ENCODE peak calls at places on chromosomes 6 and 20, in four cellular contexts. One of them, this sample, is unnamed.
A peak's percentile ranks its signal among the peaks of the same experiment; 100 is the strongest.

GRCh38 chr6:16783952-16784351 is 22.7 kb upstream of the ATXN1 start:
- DNase-seq in DMS153: no peak
- DNase-seq in HTR-8/SVneo: no peak
- DNase-seq in HFFc6: no peak
- DNase-seq in this sample: no peak

GRCh38 chr20:43849496-43850197 is 65.0 kb upstream of the TOX2 start:
- DNase-seq in DMS153: no peak
- DNase-seq in HTR-8/SVneo: peak; percentile 88
- DNase-seq in HFFc6: peak; percentile 65
- DNase-seq in this sample: peak; percentile 75

GRCh38 chr6:33279971-33280511 is 3.1 kb downstream of the B3GALT4 start:
- DNase-seq in DMS153: peak; percentile 65
- DNase-seq in HTR-8/SVneo: peak; percentile 60
- DNase-seq in HFFc6: peak; percentile 69
- DNase-seq in this sample: no peak

GRCh38 chr6:31795616-31796298 is at the start of gene VARS1:
- DNase-seq in DMS153: peak; percentile 79
- DNase-seq in HTR-8/SVneo: peak; percentile 96
- DNase-seq in HFFc6: peak; percentile 85
- DNase-seq in this sample: peak; percentile 75

GRCh38 chr6:141992109-141992508 is 140.6 kb upstream of the GJE1 start:
- DNase-seq in DMS153: no peak
- DNase-seq in HTR-8/SVneo: no peak
- DNase-seq in HFFc6: no peak
- DNase-seq in this sample: no peak

GRCh38 chr6:82954937-82955577 is 110.6 kb downstream of the UBE3D start:
- DNase-seq in DMS153: no peak
- DNase-seq in HTR-8/SVneo: no peak
- DNase-seq in HFFc6: peak; percentile 64
- DNase-seq in this sample: no peak

GRCh38 chr20:51608060-51608459 is 65.5 kb upstream of the NFATC2 start:
- DNase-seq in DMS153: no peak
- DNase-seq in HTR-8/SVneo: no peak
- DNase-seq in HFFc6: no peak
- DNase-seq in this sample: no peak

GRCh38 chr6:37051138-37052026 is 45.9 kb downstream of the FGD2 start:
- DNase-seq in DMS153: peak; percentile 31
- DNase-seq in HTR-8/SVneo: peak; percentile 75
- DNase-seq in HFFc6: peak; percentile 66
- DNase-seq in this sample: peak; percentile 44

GRCh38 chr20:19815553-19815991 is 57.5 kb downstream of the RIN2 start:
- DNase-seq in DMS153: no peak
- DNase-seq in HTR-8/SVneo: peak; percentile 85
- DNase-seq in HFFc6: peak; percentile 98
- DNase-seq in this sample: no peak

GRCh38 chr6:158769696-158770446 is 49.3 kb downstream of the EZR start:
- DNase-seq in DMS153: no peak
- DNase-seq in HTR-8/SVneo: no peak
- DNase-seq in HFFc6: no peak
- DNase-seq in this sample: no peak

GRCh38 chr6:44771647-44772415 is 384.3 kb downstream of the CDC5L start:
- DNase-seq in DMS153: no peak
- DNase-seq in HTR-8/SVneo: no peak
- DNase-seq in HFFc6: no peak
- DNase-seq in this sample: no peak

GRCh38 chr6:35919085-35919826 is 1.6 kb downstream of the SRPK1 start:
- DNase-seq in DMS153: peak; percentile 10
- DNase-seq in HTR-8/SVneo: no peak
- DNase-seq in HFFc6: no peak
- DNase-seq in this sample: no peak

GRCh38 chr20:33915726-33916331 is 77.9 kb upstream of the RALY start:
- DNase-seq in DMS153: no peak
- DNase-seq in HTR-8/SVneo: peak; percentile 41
- DNase-seq in HFFc6: no peak
- DNase-seq in this sample: no peak

GRCh38 chr20:5013682-5014447 is 12.6 kb upstream of the SLC23A2 start:
- DNase-seq in DMS153: no peak
- DNase-seq in HTR-8/SVneo: no peak
- DNase-seq in HFFc6: no peak
- DNase-seq in this sample: no peak

GRCh38 chr6:78243519-78243918 is 590.7 kb downstream of the MEI4 start:
- DNase-seq in DMS153: no peak
- DNase-seq in HTR-8/SVneo: no peak
- DNase-seq in HFFc6: no peak
- DNase-seq in this sample: no peak

GRCh38 chr6:25038992-25039391 is 103.2 kb upstream of the RIPOR2 start:
- DNase-seq in DMS153: no peak
- DNase-seq in HTR-8/SVneo: no peak
- DNase-seq in HFFc6: no peak
- DNase-seq in this sample: no peak

GRCh38 chr6:37025621-37026466 is 20.4 kb downstream of the FGD2 start:
- DNase-seq in DMS153: no peak
- DNase-seq in HTR-8/SVneo: no peak
- DNase-seq in HFFc6: no peak
- DNase-seq in this sample: no peak

GRCh38 chr6:27138837-27139752 is 108.4 kb upstream of the PRSS16 start:
- DNase-seq in DMS153: no peak
- DNase-seq in HTR-8/SVneo: peak; percentile 67
- DNase-seq in HFFc6: peak; percentile 21
- DNase-seq in this sample: no peak

GRCh38 chr6:145887969-145888368 is 73.4 kb upstream of the FBXO30 start:
- DNase-seq in DMS153: no peak
- DNase-seq in HTR-8/SVneo: no peak
- DNase-seq in HFFc6: peak; percentile 20
- DNase-seq in this sample: no peak

GRCh38 chr20:17315491-17316231 is 88.8 kb downstream of the PCSK2 start:
- DNase-seq in DMS153: no peak
- DNase-seq in HTR-8/SVneo: no peak
- DNase-seq in HFFc6: no peak
- DNase-seq in this sample: no peak

GRCh38 chr6:45163952-45164766 is 164.0 kb upstream of the RUNX2 start:
- DNase-seq in DMS153: no peak
- DNase-seq in HTR-8/SVneo: no peak
- DNase-seq in HFFc6: no peak
- DNase-seq in this sample: no peak

GRCh38 chr20:51715028-51715872 is 52.9 kb downstream of the ATP9A start:
- DNase-seq in DMS153: no peak
- DNase-seq in HTR-8/SVneo: no peak
- DNase-seq in HFFc6: no peak
- DNase-seq in this sample: no peak

GRCh38 chr20:58143531-58143930 is 84.9 kb downstream of the ANKRD60 start:
- DNase-seq in DMS153: no peak
- DNase-seq in HTR-8/SVneo: no peak
- DNase-seq in HFFc6: no peak
- DNase-seq in this sample: no peak

GRCh38 chr20:33753763-33754162 is 22.0 kb downstream of the ZNF341 start:
- DNase-seq in DMS153: no peak
- DNase-seq in HTR-8/SVneo: no peak
- DNase-seq in HFFc6: peak; percentile 76
- DNase-seq in this sample: no peak

GRCh38 chr6:26383624-26384417 is 913 bp downstream of the BTN2A2 start:
- DNase-seq in DMS153: peak; percentile 28
- DNase-seq in HTR-8/SVneo: no peak
- DNase-seq in HFFc6: peak; percentile 54
- DNase-seq in this sample: peak; percentile 46

GRCh38 chr6:2990932-2991506 is 8.7 kb upstream of the NQO2 start:
- DNase-seq in DMS153: no peak
- DNase-seq in HTR-8/SVneo: no peak
- DNase-seq in HFFc6: no peak
- DNase-seq in this sample: no peak

GRCh38 chr6:52394251-52394666 is 25.9 kb upstream of the EFHC1 start:
- DNase-seq in DMS153: no peak
- DNase-seq in HTR-8/SVneo: no peak
- DNase-seq in HFFc6: no peak
- DNase-seq in this sample: no peak

GRCh38 chr20:33178726-33179125 is 10.8 kb downstream of the BPIFA2 start:
- DNase-seq in DMS153: no peak
- DNase-seq in HTR-8/SVneo: no peak
- DNase-seq in HFFc6: no peak
- DNase-seq in this sample: no peak

GRCh38 chr20:58366016-58366415 is 23.0 kb upstream of the VAPB start:
- DNase-seq in DMS153: no peak
- DNase-seq in HTR-8/SVneo: no peak
- DNase-seq in HFFc6: no peak
- DNase-seq in this sample: no peak

GRCh38 chr6:1597121-1597744 is 12.5 kb upstream of the FOXC1 start:
- DNase-seq in DMS153: no peak
- DNase-seq in HTR-8/SVneo: no peak
- DNase-seq in HFFc6: no peak
- DNase-seq in this sample: no peak

GRCh38 chr6:135594000-135594399 is 96.5 kb upstream of the AHI1 start:
- DNase-seq in DMS153: no peak
- DNase-seq in HTR-8/SVneo: no peak
- DNase-seq in HFFc6: no peak
- DNase-seq in this sample: peak; percentile 8

GRCh38 chr6:127191716-127192115 is 73.2 kb downstream of the RSPO3 start:
- DNase-seq in DMS153: no peak
- DNase-seq in HTR-8/SVneo: no peak
- DNase-seq in HFFc6: peak; percentile 58
- DNase-seq in this sample: no peak

GRCh38 chr6:132122871-132123270 is 171.7 kb upstream of the CCN2 start:
- DNase-seq in DMS153: no peak
- DNase-seq in HTR-8/SVneo: no peak
- DNase-seq in HFFc6: no peak
- DNase-seq in this sample: no peak

GRCh38 chr6:154862536-154862935 is 129.3 kb downstream of the SCAF8 start:
- DNase-seq in DMS153: no peak
- DNase-seq in HTR-8/SVneo: no peak
- DNase-seq in HFFc6: no peak
- DNase-seq in this sample: no peak

GRCh38 chr6:15268130-15268908 is 22.4 kb downstream of the JARID2 start:
- DNase-seq in DMS153: no peak
- DNase-seq in HTR-8/SVneo: no peak
- DNase-seq in HFFc6: no peak
- DNase-seq in this sample: no peak

GRCh38 chr6:35468980-35469710 is 944 bp downstream of the RPL10A start:
- DNase-seq in DMS153: no peak
- DNase-seq in HTR-8/SVneo: no peak
- DNase-seq in HFFc6: no peak
- DNase-seq in this sample: no peak

GRCh38 chr6:137492289-137492688 is 1.9 kb downstream of the OLIG3 start:
- DNase-seq in DMS153: no peak
- DNase-seq in HTR-8/SVneo: no peak
- DNase-seq in HFFc6: no peak
- DNase-seq in this sample: no peak

This sample was measured in LNCaP clone FGC.